ENCODE peak calls at places on chromosomes 1 and 21, in six cellular contexts. S is PC-9, G is hepatocyte, C is GM23338, D is MM.1S, K is OCI-LY7. V is an unnamed sample. For H3K9me2 and H3K4me1, the result is how much of the 10 kb centered on the place peaks cover.

GRCh38 chr1:56456426-56457101 is 122.8 kb downstream of the PLPP3 start:
- DNase-seq in D (no peak), S (no peak), C (no peak), G (peak), K (no peak), V (peak)

GRCh38 chr1:41648230-41648629 is 163.7 kb upstream of the EDN2 start:
- DNase-seq in S (no peak), D (no peak), K (no peak), C (no peak), G (no peak), V (no peak)

GRCh38 chr21:46158666-46159300 is 3.4 kb upstream of the FTCD start:
- DNase-seq in S (no peak), G (peak), K (no peak), D (no peak), C (no peak), V (no peak)

GRCh38 chr1:93448983-93449805 is 1.3 kb downstream of the FNBP1L start:
- DNase-seq in K (no peak), C (peak), S (peak), G (peak), D (no peak), V (peak)

GRCh38 chr21:38171723-38172344 is 85.0 kb upstream of the KCNJ15 start:
- DNase-seq in C (peak), K (no peak), D (no peak), G (peak), S (no peak), V (peak)

GRCh38 chr21:44568667-44569556 is 4.6 kb upstream of the KRTAP10-4 start:
- DNase-seq in C (no peak), S (no peak), G (no peak), D (no peak), K (no peak), V (no peak)

GRCh38 chr1:61708953-61709907 is 15.7 kb downstream of the TM2D1 start:
- DNase-seq in K (no peak), G (no peak), S (no peak), C (no peak), D (no peak), V (no peak)

GRCh38 chr1:193406901-193407300 is 220.5 kb upstream of the B3GALT2 start:
- DNase-seq in C (peak), D (peak), G (peak), S (no peak), K (peak), V (peak)

GRCh38 chr1:162561616-162562451 is at the start of gene UAP1:
- DNase-seq in S (no peak), D (peak), K (peak), G (no peak), C (peak), V (peak)

GRCh38 chr1:176720835-176721234 is 257.9 kb downstream of the PAPPA2 start:
- DNase-seq in K (no peak), G (no peak), S (no peak), C (no peak), D (no peak), V (peak)

GRCh38 chr1:44784094-44785026 is 3.6 kb downstream of the BEST4 start:
- DNase-seq in D (no peak), G (no peak), S (no peak), K (peak), C (peak), V (peak)

GRCh38 chr1:230877139-230877923 is 9.0 kb upstream of the C1orf198 start:
- DNase-seq in D (no peak), C (no peak), S (no peak), G (no peak), K (no peak), V (peak)

GRCh38 chr1:88998716-88999115 is 6.3 kb upstream of the KYAT3 start:
- DNase-seq in K (peak), S (no peak), G (peak), D (peak), C (peak), V (peak)

GRCh38 chr1:23215291-23215690 is 2.0 kb downstream of the HTR1D start:
- DNase-seq in G (no peak), K (no peak), D (no peak), C (no peak), S (no peak), V (no peak)

GRCh38 chr1:166884040-166884642 is 8.1 kb upstream of the TADA1 start:
- DNase-seq in K (no peak), D (no peak), C (peak), G (peak), S (no peak), V (peak)

GRCh38 chr1:15923241-15923640 is 52.7 kb downstream of the ZBTB17 start:
- DNase-seq in S (peak), C (no peak), D (no peak), G (no peak), K (no peak), V (peak)

GRCh38 chr21:31930001-31930400 is 57.2 kb downstream of the HUNK start:
- DNase-seq in G (no peak), S (no peak), C (no peak), D (no peak), K (no peak), V (no peak)

GRCh38 chr1:42992043-42992697 is 33.5 kb upstream of the SLC2A1 start:
- DNase-seq in D (no peak), C (no peak), G (peak), S (no peak), K (no peak), V (no peak)

GRCh38 chr21:28066051-28066450 is 926.6 kb downstream of the LTN1 start:
- DNase-seq in D (peak), K (peak), G (no peak), C (no peak), S (no peak), V (peak)

GRCh38 chr1:38950553-38950952 is 8.9 kb upstream of the RHBDL2 start:
- DNase-seq in S (no peak), K (no peak), G (no peak), D (no peak), C (no peak), V (no peak)

GRCh38 chr1:22808846-22809501 is 98.3 kb downstream of the EPHB2 start:
- DNase-seq in K (no peak), C (no peak), D (no peak), G (peak), S (no peak), V (peak)

GRCh38 chr21:29332461-29333354 is 34.0 kb downstream of the BACH1 start:
- DNase-seq in K (no peak), D (no peak), G (no peak), C (no peak), S (no peak), V (peak)

GRCh38 chr21:26597981-26598380 is 24.9 kb upstream of the CYYR1 start:
- DNase-seq in D (no peak), C (no peak), S (no peak), K (no peak), G (no peak), V (no peak)

GRCh38 chr1:39508857-39509305 is 17.4 kb downstream of the BMP8A start:
- DNase-seq in G (no peak), K (peak), D (peak), C (no peak), S (peak), V (no peak)

DNA sequence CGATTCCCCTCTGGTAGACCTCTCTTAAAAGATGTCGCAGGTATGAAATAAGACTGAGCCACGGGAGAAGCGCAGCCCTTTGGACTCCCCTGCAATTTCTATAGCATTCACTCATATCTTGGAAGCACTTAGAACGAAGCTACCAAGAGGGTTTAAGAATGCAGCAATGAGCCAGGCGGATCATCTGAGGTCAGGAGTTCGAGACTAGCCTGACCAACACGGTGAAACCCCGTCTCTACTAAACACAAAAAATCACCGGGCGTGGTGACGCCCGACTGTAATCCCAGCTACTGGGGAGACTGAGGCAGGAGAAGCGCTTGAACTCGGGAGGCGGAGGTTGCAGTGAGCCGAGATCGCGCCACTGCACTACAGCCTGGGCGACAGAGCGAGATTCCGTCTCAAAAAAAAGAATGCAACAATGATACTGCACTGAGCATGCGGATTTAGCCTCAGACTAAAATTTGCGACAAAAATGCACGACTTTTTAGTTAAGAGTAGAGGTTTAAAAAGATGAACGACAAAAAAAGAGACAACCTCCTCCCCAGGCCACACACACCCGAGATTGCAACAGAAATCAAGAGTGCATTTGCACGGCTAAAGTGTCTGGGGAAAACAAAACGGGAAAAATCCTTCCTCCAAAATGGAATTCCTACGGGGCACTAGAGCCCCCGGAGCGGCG is 724 bp downstream of the TOMM20 start:
- DNase-seq in K (peak), C (no peak), D (peak), G (peak), S (no peak), V (peak)
- H3K9me2 ChIP-seq in K (under half), C (under half), D (under half), G (under half), S (under half), V (under half)

DNA sequence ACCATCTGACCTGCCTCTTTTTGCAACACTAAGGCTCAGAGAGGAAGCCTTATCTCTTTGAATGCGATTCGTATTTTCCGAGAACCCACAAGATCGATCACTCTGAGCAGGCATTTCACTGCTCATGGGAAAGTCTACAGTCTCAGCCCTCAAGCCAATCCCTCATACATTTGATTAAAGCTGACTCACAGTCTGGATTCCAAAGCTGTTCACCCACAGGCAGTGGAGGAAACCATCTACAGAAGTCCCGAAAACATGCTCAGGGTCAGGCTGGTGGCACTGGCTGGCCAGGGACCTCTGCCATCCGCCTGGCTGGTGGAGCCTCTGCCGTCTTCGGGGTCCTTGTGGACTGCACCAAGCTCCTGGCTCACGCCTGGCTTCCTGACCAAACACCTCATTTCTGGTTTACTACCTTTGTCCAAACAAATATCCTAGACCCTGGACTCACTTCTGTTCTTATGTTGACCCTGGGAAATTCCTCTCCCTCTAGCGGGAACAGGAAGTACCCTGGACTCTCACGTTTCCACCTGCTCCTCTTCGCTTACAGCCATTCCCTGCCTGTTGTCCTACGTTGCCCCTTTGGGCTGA is 650.0 kb downstream of the SMYD3 start:
- DNase-seq in S (no peak), D (no peak), K (no peak), C (no peak), G (no peak), V (peak)
- H3K4me1 ChIP-seq in S (under half), D (under half), K (under half), C (under half), G (under half), V (half or more)

DNA sequence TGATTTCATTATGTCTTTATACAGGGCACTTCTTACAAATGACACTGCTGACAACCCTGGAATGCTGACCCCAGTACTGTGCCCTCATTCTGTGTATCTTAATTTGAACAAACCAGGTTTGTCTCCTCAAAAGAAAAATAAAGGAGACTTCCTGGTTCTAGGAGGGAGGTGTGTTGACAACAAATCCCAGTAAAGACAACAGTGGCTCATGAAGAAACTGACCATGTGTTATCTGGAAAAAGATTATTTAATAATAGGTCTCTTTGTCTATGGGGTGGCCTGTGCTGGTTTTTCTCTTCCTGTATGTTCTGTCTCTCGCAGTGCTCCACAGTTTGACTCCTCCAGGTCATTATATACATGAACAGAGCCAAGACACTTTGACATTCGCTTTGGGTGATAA is 454.6 kb downstream of the LMO4 start:
- DNase-seq in G (no peak), S (no peak), C (no peak), K (no peak), D (no peak), V (no peak)
- H3K9me2 ChIP-seq in G (under half), S (under half), C (under half), K (under half), D (under half), V (under half)

DNA sequence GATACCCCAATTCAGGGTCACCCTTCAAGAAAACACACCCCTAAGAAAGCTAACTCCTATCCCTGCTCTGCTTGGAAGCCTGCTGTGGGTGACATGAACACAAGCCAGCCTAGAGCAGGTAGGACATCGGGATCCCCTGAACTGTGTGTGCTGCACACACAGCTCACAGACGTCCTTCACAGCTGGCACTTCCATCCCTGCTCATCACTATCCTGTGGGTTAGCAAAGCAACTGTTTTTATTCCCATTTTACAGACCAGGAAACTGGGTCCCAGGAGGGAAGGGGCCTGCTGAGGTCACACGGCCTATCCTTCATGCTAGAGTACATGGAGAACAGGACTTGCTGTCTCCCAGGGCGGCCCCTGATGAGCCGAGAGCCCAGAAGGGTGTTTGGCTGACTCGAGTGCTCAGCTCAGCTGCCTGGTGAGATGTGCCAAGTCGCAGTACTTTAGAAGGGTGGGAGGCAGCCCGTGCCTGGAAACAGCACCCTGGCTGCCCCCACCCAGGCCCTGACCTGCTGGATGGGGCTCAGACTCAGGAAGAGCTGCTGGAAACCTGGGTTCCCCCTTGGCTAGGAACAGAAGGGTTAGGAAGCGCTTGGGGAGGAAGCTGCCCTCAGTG is 28.3 kb upstream of the BTG2 start:
- DNase-seq in D (no peak), K (peak), S (no peak), G (no peak), C (no peak), V (no peak)
- H3K4me1 ChIP-seq in D (half or more), K (half or more), S (under half), G (under half), C (under half), V (under half)

V was measured in GM23248.